ENCODE peak calls at places on chromosomes 13 and 19, in six cellular contexts. Q is PC-9, N is fibroblast of lung, M is tibial nerve, C is lung, B is RWPE2. V is an unnamed sample. For H3K4me1, the result is how much of the 10 kb centered on the place peaks cover.

GRCh38 chr19:40716031-40716654 is 543 bp downstream of the COQ8B start:
- DNase-seq in Q (peak), N (no peak), M (no peak), C (no peak), B (peak), V (peak)

GRCh38 chr13:45817833-45818232 is 33.7 kb downstream of the SIAH3 start:
- DNase-seq in Q (no peak), N (no peak), M (no peak), C (no peak), B (no peak), V (no peak)

GRCh38 chr19:58117841-58118575 is 20.0 kb upstream of the ZSCAN18 start:
- DNase-seq in Q (no peak), N (no peak), M (no peak), C (no peak), B (no peak), V (no peak)

GRCh38 chr13:80931118-80931517 is 590.2 kb upstream of the SPRY2 start:
- DNase-seq in Q (no peak), N (no peak), M (no peak), C (no peak), B (no peak), V (no peak)

GRCh38 chr19:3932931-3933810 is at the start of gene NMRK2:
- DNase-seq in Q (no peak), N (no peak), M (no peak), C (no peak), B (no peak), V (no peak)

GRCh38 chr13:29679357-29680050 is 84.0 kb upstream of the SLC7A1 start:
- DNase-seq in Q (no peak), N (peak), M (no peak), C (no peak), B (no peak), V (no peak)

GRCh38 chr13:58963321-58963720 is 1200.4 kb downstream of the DIAPH3 start:
- DNase-seq in Q (no peak), N (peak), M (no peak), C (no peak), B (no peak), V (no peak)

GRCh38 chr19:49327878-49328544 is 3.0 kb upstream of the SLC6A16 start:
- DNase-seq in Q (no peak), N (peak), M (no peak), C (no peak), B (no peak), V (peak)

GRCh38 chr13:77896536-77896935 is 22.1 kb downstream of the EDNRB start:
- DNase-seq in Q (no peak), N (peak), M (peak), C (no peak), B (no peak), V (no peak)

GRCh38 chr19:3970808-3971598 is at the start of gene DAPK3:
- DNase-seq in Q (peak), N (peak), M (peak), C (peak), B (peak), V (peak)

GRCh38 chr13:111406636-111407035 is 86.2 kb downstream of the TEX29 start:
- DNase-seq in Q (no peak), N (no peak), M (no peak), C (no peak), B (no peak), V (no peak)

GRCh38 chr19:55624109-55625003 is at the start of gene ZNF784:
- DNase-seq in Q (peak), N (peak), M (peak), C (peak), B (peak), V (peak)

GRCh38 chr19:42040031-42040430 is 30.0 kb downstream of the GRIK5 start:
- DNase-seq in Q (no peak), N (no peak), M (no peak), C (no peak), B (no peak), V (no peak)

GRCh38 chr13:93984876-93985275 is 494.6 kb downstream of the DCT start:
- DNase-seq in Q (no peak), N (no peak), M (no peak), C (no peak), B (no peak), V (no peak)

GRCh38 chr13:74273591-74273990 is 139.4 kb upstream of the KLF12 start:
- DNase-seq in Q (no peak), N (peak), M (no peak), C (no peak), B (no peak), V (no peak)

GRCh38 chr19:8478605-8479004 is 23.8 kb downstream of the PRAM1 start:
- DNase-seq in Q (no peak), N (no peak), M (no peak), C (no peak), B (no peak), V (no peak)

GRCh38 chr19:19627716-19628498 is at the start of gene LPAR2:
- DNase-seq in Q (peak), N (peak), M (no peak), C (peak), B (no peak), V (no peak)

GRCh38 chr19:21256722-21257121 is 72.5 kb downstream of the ZNF708 start:
- DNase-seq in Q (no peak), N (peak), M (no peak), C (no peak), B (no peak), V (peak)

GRCh38 chr13:35771898-35772297 is 295.4 kb upstream of the MAB21L1 start:
- DNase-seq in Q (peak), N (peak), M (no peak), C (no peak), B (no peak), V (peak)

GRCh38 chr13:95809429-95809828 is 132.5 kb downstream of the DNAJC3 start:
- DNase-seq in Q (no peak), N (no peak), M (no peak), C (no peak), B (no peak), V (no peak)

GRCh38 chr13:71864981-71865857 is 1.8 kb downstream of the DACH1 start:
- DNase-seq in Q (no peak), N (peak), M (no peak), C (peak), B (peak), V (no peak)

GRCh38 chr13:18954254-18954653 is 227.4 kb downstream of the TUBA3C start:
- DNase-seq in Q (no peak), N (no peak), M (no peak), C (no peak), B (no peak), V (no peak)

GRCh38 chr13:18959229-18959628 is 222.4 kb downstream of the TUBA3C start:
- DNase-seq in Q (no peak), N (no peak), M (no peak), C (no peak), B (no peak), V (no peak)

GRCh38 chr13:18953139-18953930 is 228.3 kb downstream of the TUBA3C start:
- DNase-seq in Q (no peak), N (no peak), M (no peak), C (no peak), B (no peak), V (no peak)

GRCh38 chr13:18959996-18960395 is 221.6 kb downstream of the TUBA3C start:
- DNase-seq in Q (no peak), N (no peak), M (no peak), C (no peak), B (no peak), V (no peak)

DNA sequence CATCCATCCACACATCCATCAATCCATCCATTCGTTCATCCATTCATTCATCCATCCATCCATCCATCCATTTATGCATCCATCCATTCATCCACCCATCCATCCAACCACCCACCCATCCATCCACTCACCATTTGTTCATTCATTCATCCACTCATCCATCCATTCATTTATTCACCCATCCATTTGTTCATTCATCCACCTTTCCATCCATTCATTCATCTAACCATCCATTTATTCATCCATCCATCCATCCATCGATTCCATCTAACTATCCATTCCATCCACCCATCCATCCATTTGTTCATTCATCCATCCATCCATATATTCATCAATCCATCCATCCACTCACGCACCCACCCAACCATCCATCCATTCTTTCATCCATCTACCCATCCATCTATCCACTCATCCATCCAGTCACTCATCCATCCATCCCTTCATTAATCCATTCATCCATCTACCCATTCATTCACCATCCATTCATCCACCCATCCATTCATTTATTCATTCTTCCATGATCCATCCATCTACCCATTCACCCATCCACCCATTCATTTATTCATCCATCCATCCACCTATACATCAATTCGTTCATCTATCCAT is 225.0 kb downstream of the TUBA3C start:
- DNase-seq in Q (no peak), N (no peak), M (no peak), C (no peak), B (no peak), V (no peak)
- H3K4me1 ChIP-seq in Q (under half), N (under half), M (under half), C (under half), B (under half), V (under half)

GRCh38 chr13:49938921-49939320 is 2.8 kb upstream of the SPRYD7 start:
- DNase-seq in Q (no peak), N (no peak), M (no peak), C (no peak), B (no peak), V (no peak)
- H3K4me1 ChIP-seq in Q (under half), N (under half), M (under half), C (under half), B (under half), V (under half)

DNA sequence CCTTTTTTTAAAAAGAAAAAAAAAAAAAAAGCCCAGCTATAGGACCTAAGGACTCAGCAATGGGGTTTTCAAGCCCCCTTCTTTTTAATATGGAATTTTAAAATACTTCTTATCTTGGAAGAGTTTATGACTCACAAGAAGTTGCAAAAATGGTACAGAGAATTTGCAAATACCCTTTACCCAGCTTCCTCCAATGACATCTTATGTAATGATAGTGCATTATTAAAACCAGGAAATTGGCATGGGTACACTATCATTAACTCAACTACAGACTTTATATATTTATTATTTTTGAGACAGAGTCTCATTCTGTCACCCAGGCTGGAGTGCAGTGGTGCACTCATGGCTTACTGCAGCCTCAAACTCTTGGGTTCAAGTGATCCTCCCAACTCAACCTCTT is 16.1 kb downstream of the TMEM38A start:
- DNase-seq in Q (peak), N (no peak), M (no peak), C (no peak), B (no peak), V (no peak)
- H3K4me1 ChIP-seq in Q (under half), N (under half), M (under half), C (under half), B (under half), V (under half)

GRCh38 chr13:24086642-24087041 is 73.9 kb upstream of the SPATA13 start:
- DNase-seq in Q (no peak), N (no peak), M (no peak), C (no peak), B (no peak), V (no peak)
- H3K4me1 ChIP-seq in Q (under half), N (under half), M (under half), C (under half), B (under half), V (under half)

GRCh38 chr13:51222510-51223283 is 499 bp downstream of the FAM124A start:
- DNase-seq in Q (no peak), N (peak), M (no peak), C (no peak), B (no peak), V (no peak)

GRCh38 chr13:51221108-51221507 is 1.1 kb upstream of the FAM124A start:
- DNase-seq in Q (no peak), N (no peak), M (no peak), C (no peak), B (no peak), V (no peak)

GRCh38 chr13:51223284-51224270 is 1.4 kb downstream of the FAM124A start:
- DNase-seq in Q (no peak), N (no peak), M (no peak), C (no peak), B (no peak), V (no peak)

GRCh38 chr13:51221674-51222509 is at the start of gene FAM124A:
- DNase-seq in Q (no peak), N (peak), M (no peak), C (no peak), B (no peak), V (no peak)

DNA sequence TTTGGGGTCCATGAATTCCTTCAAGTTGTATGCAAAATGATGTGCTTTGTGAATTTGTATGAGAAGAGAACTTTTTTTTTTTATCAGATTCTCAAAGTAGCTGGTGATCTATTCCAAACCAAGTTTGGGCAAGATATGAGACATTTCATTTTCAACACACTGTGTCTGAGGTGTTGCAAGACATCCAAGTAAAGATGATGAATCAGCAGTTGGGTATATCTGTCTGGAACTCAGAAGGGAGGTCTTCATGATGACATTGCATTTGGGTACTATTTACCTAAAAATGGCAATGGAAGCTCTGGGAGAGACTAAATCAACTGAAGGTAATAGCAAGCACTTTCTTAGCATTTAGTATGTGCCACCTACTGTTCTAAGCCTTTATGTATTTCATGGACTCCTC is 2.8 kb downstream of the FAM124A start:
- DNase-seq in Q (no peak), N (no peak), M (no peak), C (no peak), B (no peak), V (peak)
- H3K4me1 ChIP-seq in Q (under half), N (under half), M (under half), C (under half), B (under half), V (under half)

GRCh38 chr19:5621945-5622464 is 571 bp downstream of the SAFB2 start:
- DNase-seq in Q (no peak), N (no peak), M (no peak), C (no peak), B (no peak), V (no peak)
- H3K4me1 ChIP-seq in Q (under half), N (under half), M (half or more), C (under half), B (under half), V (under half)

GRCh38 chr13:27148900-27149299 is 22.7 kb downstream of the USP12 start:
- DNase-seq in Q (no peak), N (no peak), M (no peak), C (no peak), B (no peak), V (no peak)
- H3K4me1 ChIP-seq in Q (under half), N (under half), M (under half), C (under half), B (under half), V (under half)

GRCh38 chr19:46391296-46392251 is 21.8 kb downstream of the CCDC8 start:
- DNase-seq in Q (no peak), N (no peak), M (no peak), C (no peak), B (peak), V (no peak)

GRCh38 chr19:46392837-46393236 is 20.5 kb downstream of the CCDC8 start:
- DNase-seq in Q (no peak), N (no peak), M (no peak), C (no peak), B (no peak), V (no peak)

GRCh38 chr19:46393456-46394397 is 19.6 kb downstream of the CCDC8 start:
- DNase-seq in Q (no peak), N (no peak), M (no peak), C (no peak), B (peak), V (no peak)

GRCh38 chr19:46392252-46392801 is 21.0 kb downstream of the CCDC8 start:
- DNase-seq in Q (no peak), N (no peak), M (no peak), C (no peak), B (peak), V (no peak)

GRCh38 chr19:46394398-46394797 is 19.0 kb downstream of the CCDC8 start:
- DNase-seq in Q (no peak), N (peak), M (no peak), C (no peak), B (no peak), V (no peak)
- H3K4me1 ChIP-seq in Q (under half), N (under half), M (under half), C (under half), B (under half), V (under half)